ENCODE peak calls at places on chromosomes 6 and 20, in four cellular contexts. One of them, this sample, is unnamed.

GRCh38 chr6:109790131-109790530 is 99.0 kb downstream of the FIG4 start:
- DNase-seq in T-helper 1 cell: no peak
- DNase-seq in cerebellar nuclear complex: no peak
- DNase-seq in lower lobe of right lung: no peak
- DNase-seq in this sample: no peak

GRCh38 chr6:10465633-10466499 is 51.0 kb upstream of the TFAP2A start:
- DNase-seq in T-helper 1 cell: peak; percentile 9
- DNase-seq in cerebellar nuclear complex: no peak
- DNase-seq in lower lobe of right lung: no peak
- DNase-seq in this sample: peak; percentile 35

GRCh38 chr6:133971861-133972260 is 18.8 kb downstream of the TBPL1 start:
- DNase-seq in cerebellar nuclear complex: no peak
- DNase-seq in T-helper 1 cell: no peak
- DNase-seq in lower lobe of right lung: no peak
- DNase-seq in this sample: no peak

GRCh38 chr6:165562421-165563090 is 100.5 kb downstream of the PDE10A start:
- DNase-seq in lower lobe of right lung: no peak
- DNase-seq in cerebellar nuclear complex: no peak
- DNase-seq in T-helper 1 cell: no peak
- DNase-seq in this sample: no peak

GRCh38 chr6:89353118-89353556 is 615 bp upstream of the UBE2J1 start:
- DNase-seq in cerebellar nuclear complex: no peak
- DNase-seq in lower lobe of right lung: no peak
- DNase-seq in T-helper 1 cell: no peak
- DNase-seq in this sample: no peak

GRCh38 chr6:127069659-127070279 is 48.7 kb upstream of the RSPO3 start:
- DNase-seq in T-helper 1 cell: no peak
- DNase-seq in lower lobe of right lung: no peak
- DNase-seq in cerebellar nuclear complex: no peak
- DNase-seq in this sample: no peak

GRCh38 chr6:32945106-32945761 is 4.4 kb upstream of the HLA-DMB start:
- DNase-seq in T-helper 1 cell: peak; percentile 37
- DNase-seq in lower lobe of right lung: no peak
- DNase-seq in cerebellar nuclear complex: no peak
- DNase-seq in this sample: peak; percentile 73

GRCh38 chr20:46010491-46011405 is 2.0 kb downstream of the MMP9 start:
- DNase-seq in T-helper 1 cell: peak; percentile 60
- DNase-seq in cerebellar nuclear complex: no peak
- DNase-seq in lower lobe of right lung: peak; percentile 66
- DNase-seq in this sample: peak; percentile 41

GRCh38 chr6:125947581-125947980 is 9.0 kb upstream of the HINT3 start:
- DNase-seq in lower lobe of right lung: peak; percentile 67
- DNase-seq in cerebellar nuclear complex: no peak
- DNase-seq in T-helper 1 cell: no peak
- DNase-seq in this sample: no peak

GRCh38 chr20:17688965-17689364 is 6.9 kb upstream of the RRBP1 start:
- DNase-seq in T-helper 1 cell: no peak
- DNase-seq in lower lobe of right lung: no peak
- DNase-seq in cerebellar nuclear complex: no peak
- DNase-seq in this sample: no peak

GRCh38 chr6:43983191-43983590 is 144.1 kb downstream of the MRPL14 start:
- DNase-seq in T-helper 1 cell: no peak
- DNase-seq in lower lobe of right lung: no peak
- DNase-seq in cerebellar nuclear complex: no peak
- DNase-seq in this sample: no peak

GRCh38 chr20:37243076-37243936 is 18.3 kb downstream of the GHRH start:
- DNase-seq in cerebellar nuclear complex: no peak
- DNase-seq in lower lobe of right lung: no peak
- DNase-seq in T-helper 1 cell: no peak
- DNase-seq in this sample: no peak

GRCh38 chr6:5089821-5090449 is 4.8 kb downstream of the PPP1R3G start:
- DNase-seq in cerebellar nuclear complex: no peak
- DNase-seq in lower lobe of right lung: no peak
- DNase-seq in T-helper 1 cell: no peak
- DNase-seq in this sample: no peak

GRCh38 chr6:4103929-4104328 is 25.0 kb upstream of the FAM217A start:
- DNase-seq in lower lobe of right lung: no peak
- DNase-seq in T-helper 1 cell: no peak
- DNase-seq in cerebellar nuclear complex: no peak
- DNase-seq in this sample: no peak